ENCODE peak calls at places on chromosomes 7 and 10, in four cellular contexts. G is H1, N is H9, D is IMR-90. S is an unnamed sample.

GRCh38 chr7:41777894-41778596 is 75.2 kb upstream of the INHBA start:
- DNase-seq in G (no peak), N (no peak), D (no peak), S (no peak)

GRCh38 chr7:4837041-4837813 is 24.6 kb downstream of the PAPOLB start:
- DNase-seq in G (no peak), N (no peak), D (no peak), S (no peak)

GRCh38 chr7:156191090-156191489 is 378.8 kb upstream of the SHH start:
- DNase-seq in G (no peak), N (no peak), D (no peak), S (no peak)

GRCh38 chr7:5603193-5604140 is 178.0 kb downstream of the RNF216 start:
- DNase-seq in G (peak), N (peak), D (no peak), S (no peak)

GRCh38 chr10:91220954-91221696 is 662 bp downstream of the PCGF5 start:
- DNase-seq in G (no peak), N (peak), D (peak), S (peak)

GRCh38 chr10:24821986-24822385 is 98.3 kb upstream of the ARHGAP21 start:
- DNase-seq in G (no peak), N (no peak), D (peak), S (peak)

GRCh38 chr10:30437039-30437781 is 3.2 kb downstream of the MAP3K8 start:
- DNase-seq in G (no peak), N (no peak), D (peak), S (peak)

GRCh38 chr7:112866424-112866823 is 76.2 kb upstream of the TMEM168 start:
- DNase-seq in G (no peak), N (no peak), D (no peak), S (no peak)

GRCh38 chr10:132533571-132534260 is 3.9 kb upstream of the INPP5A start:
- DNase-seq in G (no peak), N (no peak), D (no peak), S (no peak)

GRCh38 chr10:30456262-30456661 is 22.3 kb downstream of the MAP3K8 start:
- DNase-seq in G (no peak), N (no peak), D (no peak), S (no peak)

GRCh38 chr7:149027560-149028345 is 552 bp downstream of the PDIA4 start:
- DNase-seq in G (no peak), N (no peak), D (peak), S (no peak)

GRCh38 chr10:80272793-80273522 is 16.5 kb downstream of the MAT1A start:
- DNase-seq in G (no peak), N (no peak), D (no peak), S (peak)

GRCh38 chr7:16455591-16455990 is 9.9 kb downstream of the SOSTDC1 start:
- DNase-seq in G (no peak), N (no peak), D (no peak), S (no peak)
- H3K56ac ChIP-seq in G (no peak), N (no peak), D (no peak), S (no peak)

GRCh38 chr10:33481184-33481583 is 146.7 kb upstream of the NRP1 start:
- DNase-seq in G (no peak), N (no peak), D (no peak), S (no peak)

GRCh38 chr10:33477291-33478088 is 143.0 kb upstream of the NRP1 start:
- DNase-seq in G (no peak), N (no peak), D (no peak), S (no peak)

GRCh38 chr10:33476757-33477273 is 142.3 kb upstream of the NRP1 start:
- DNase-seq in G (no peak), N (no peak), D (no peak), S (no peak)

GRCh38 chr10:33478089-33478674 is 143.7 kb upstream of the NRP1 start:
- DNase-seq in G (no peak), N (no peak), D (no peak), S (no peak)

GRCh38 chr10:33478675-33479125 is 144.2 kb upstream of the NRP1 start:
- DNase-seq in G (no peak), N (no peak), D (no peak), S (no peak)
- H3K56ac ChIP-seq in G (no peak), N (no peak), D (no peak), S (no peak)

DNA sequence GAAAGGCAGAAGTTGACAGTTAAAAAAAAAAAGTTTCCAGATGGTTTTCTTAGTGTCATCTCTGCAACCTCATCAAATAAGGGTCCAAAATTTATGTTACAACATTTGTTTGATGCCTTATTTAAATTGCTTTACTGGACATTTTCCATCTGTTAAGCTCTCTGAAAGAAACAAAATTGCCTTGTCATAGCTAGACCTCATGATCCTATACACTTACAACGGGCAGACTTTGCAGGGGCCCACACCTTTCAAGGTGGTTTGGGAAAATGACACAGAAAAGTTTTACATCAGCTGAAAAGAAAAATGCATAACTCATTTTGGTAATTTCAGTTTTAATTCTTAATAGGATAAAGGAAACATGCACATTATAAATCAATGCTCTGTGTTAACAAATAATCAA is 1.4 kb upstream of the TES start:
- DNase-seq in G (no peak), N (no peak), D (no peak), S (no peak)
- H3K56ac ChIP-seq in G (no peak), N (no peak), D (no peak), S (no peak)

DNA sequence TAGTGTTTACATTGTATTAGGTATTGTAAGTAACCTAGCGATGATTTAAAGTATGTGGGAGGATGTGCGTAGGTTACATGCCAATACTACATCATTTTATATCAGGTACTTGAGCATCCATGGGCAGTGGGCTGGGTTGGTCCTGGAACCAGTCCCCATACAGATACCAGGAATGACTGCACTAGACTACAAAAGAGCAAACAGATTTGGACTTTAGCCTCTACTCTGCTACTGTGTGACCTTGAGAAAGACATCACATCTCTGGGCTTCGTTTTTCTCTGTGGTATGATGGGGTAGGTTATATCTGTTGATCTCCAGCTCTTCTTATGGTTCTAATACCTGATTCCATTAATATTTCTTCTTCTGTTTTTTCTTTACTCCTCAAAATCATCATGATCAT is 412.5 kb upstream of the LRGUK start:
- DNase-seq in G (no peak), N (no peak), D (no peak), S (no peak)
- H3K56ac ChIP-seq in G (no peak), N (no peak), D (no peak), S (no peak)

DNA sequence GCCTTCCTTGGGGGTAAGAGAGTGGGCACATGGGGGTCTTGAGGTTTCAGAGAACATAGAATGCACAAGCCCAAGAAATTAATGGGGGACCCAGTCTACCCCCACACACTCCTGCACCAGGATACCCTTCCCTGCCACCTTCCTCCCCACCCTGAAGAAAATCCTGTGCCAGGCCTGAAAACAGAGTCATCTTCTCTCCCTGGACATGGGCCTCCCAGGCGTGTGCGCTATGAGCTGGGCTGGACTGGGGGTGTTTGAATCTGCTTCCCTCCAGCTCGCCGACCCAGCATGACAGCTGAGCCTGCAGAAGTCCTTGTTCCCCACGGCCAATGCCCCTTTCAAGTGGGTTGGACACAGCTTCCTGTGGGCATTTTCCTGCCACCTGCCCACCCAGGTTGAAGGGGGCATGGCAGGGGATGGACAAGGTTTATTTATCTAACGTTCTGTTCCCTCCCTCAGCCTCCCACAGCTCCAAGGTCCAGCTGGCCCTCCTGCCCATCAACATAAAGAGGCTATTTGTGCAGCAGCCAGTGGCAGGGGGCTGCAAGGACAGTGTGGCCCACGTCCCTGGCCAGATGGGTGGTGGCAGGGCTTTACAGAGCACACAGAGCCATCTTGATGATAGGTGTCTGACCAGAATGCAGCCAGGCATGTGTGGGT is 141.0 kb downstream of the SH3PXD2A start:
- DNase-seq in G (no peak), N (no peak), D (no peak), S (no peak)
- H3K56ac ChIP-seq in G (no peak), N (no peak), D (no peak), S (peak)

GRCh38 chr10:62264702-62265436 is 3.8 kb downstream of the RTKN2 start:
- DNase-seq in G (no peak), N (peak), D (peak), S (peak)
- H3K56ac ChIP-seq in G (no peak), N (no peak), D (no peak), S (no peak)

GRCh38 chr7:30596721-30597120 is 2.0 kb downstream of the GARS1 start:
- DNase-seq in G (no peak), N (no peak), D (peak), S (no peak)
- H3K56ac ChIP-seq in G (no peak), N (no peak), D (peak), S (peak)

S was measured in mesendoderm.